ENCODE peak calls at places on chromosomes 6 and 20, in ten cellular contexts. P is MM.1S, V is psoas muscle, T is lung, A is A549, O is esophagus squamous epithelium, N is A673, W is cardiac fibroblast, M is AG04449, I is NB4. Z is an unnamed sample.

GRCh38 chr6:76465410-76465809 is 392.9 kb upstream of the IMPG1 start:
- DNase-seq in M (no peak), N (no peak), T (no peak), I (no peak), P (no peak), V (no peak), O (no peak), W (no peak), A (no peak), Z (no peak)

GRCh38 chr20:23889775-23890187 is 10.2 kb upstream of the CST5 start:
- DNase-seq in P (peak), N (peak), W (peak), I (peak), M (no peak), T (peak), A (peak), O (no peak), V (peak), Z (no peak)

GRCh38 chr20:63441777-63442493 is 30.5 kb downstream of the KCNQ2 start:
- DNase-seq in P (no peak), O (no peak), T (no peak), I (peak), A (peak), V (peak), W (peak), M (no peak), N (peak), Z (no peak)

GRCh38 chr6:33846226-33846625 is 42.4 kb upstream of the MLN start:
- DNase-seq in A (no peak), T (no peak), P (no peak), N (peak), W (no peak), V (no peak), O (no peak), M (no peak), I (no peak), Z (no peak)

GRCh38 chr6:118588626-118589025 is 40.5 kb downstream of the PLN start:
- DNase-seq in A (no peak), O (no peak), V (no peak), W (no peak), P (no peak), M (no peak), T (no peak), I (no peak), N (no peak), Z (no peak)

GRCh38 chr20:4117341-4117740 is 102.0 kb upstream of the RNF24 start:
- DNase-seq in A (no peak), M (no peak), N (no peak), I (no peak), T (no peak), P (no peak), O (no peak), W (no peak), V (no peak), Z (no peak)

GRCh38 chr6:111888928-111889696 is 15.9 kb upstream of the FYN start:
- DNase-seq in I (no peak), W (peak), T (no peak), A (no peak), N (peak), M (no peak), O (no peak), V (no peak), P (no peak), Z (no peak)

GRCh38 chr6:2665169-2666070 is 85.3 kb downstream of the MYLK4 start:
- DNase-seq in A (no peak), O (no peak), P (no peak), T (no peak), V (no peak), W (peak), M (no peak), N (peak), I (no peak), Z (no peak)

GRCh38 chr20:36384022-36384619 is 78.0 kb downstream of the DLGAP4 start:
- DNase-seq in M (no peak), I (peak), T (no peak), A (peak), O (no peak), N (peak), W (peak), P (peak), V (no peak), Z (no peak)

GRCh38 chr6:158769228-158769627 is 49.9 kb downstream of the EZR start:
- DNase-seq in V (no peak), W (no peak), A (no peak), T (no peak), M (no peak), O (no peak), N (no peak), P (no peak), I (no peak), Z (no peak)

GRCh38 chr6:86535141-86535540 is 402.2 kb upstream of the HTR1E start:
- DNase-seq in W (no peak), V (no peak), A (no peak), T (no peak), N (no peak), O (no peak), P (no peak), M (no peak), I (peak), Z (no peak)

GRCh38 chr20:59014680-59015389 is 4.4 kb upstream of the TUBB1 start:
- DNase-seq in O (no peak), N (no peak), M (no peak), P (no peak), V (no peak), W (no peak), I (no peak), A (no peak), T (peak), Z (no peak)

GRCh38 chr6:138001750-138002349 is 105.4 kb downstream of the PERP start:
- DNase-seq in O (no peak), N (peak), W (peak), P (peak), T (peak), I (peak), A (peak), V (peak), M (no peak), Z (no peak)

GRCh38 chr6:43043310-43043709 is 10.3 kb downstream of the CUL7 start:
- DNase-seq in A (no peak), M (no peak), T (no peak), O (no peak), V (no peak), W (no peak), N (no peak), P (no peak), I (no peak), Z (no peak)

GRCh38 chr6:43037197-43037596 is 15.8 kb downstream of the RRP36 start:
- DNase-seq in V (no peak), A (no peak), T (no peak), O (no peak), W (no peak), N (no peak), M (no peak), P (no peak), I (no peak), Z (no peak)

GRCh38 chr6:43038727-43039126 is 14.9 kb downstream of the CUL7 start:
- DNase-seq in P (no peak), T (no peak), M (no peak), O (no peak), V (no peak), I (no peak), N (no peak), W (no peak), A (no peak), Z (no peak)

GRCh38 chr6:43037706-43038105 is 15.9 kb downstream of the CUL7 start:
- DNase-seq in W (no peak), N (no peak), T (no peak), I (no peak), P (no peak), V (no peak), M (no peak), A (no peak), O (no peak), Z (no peak)

DNA sequence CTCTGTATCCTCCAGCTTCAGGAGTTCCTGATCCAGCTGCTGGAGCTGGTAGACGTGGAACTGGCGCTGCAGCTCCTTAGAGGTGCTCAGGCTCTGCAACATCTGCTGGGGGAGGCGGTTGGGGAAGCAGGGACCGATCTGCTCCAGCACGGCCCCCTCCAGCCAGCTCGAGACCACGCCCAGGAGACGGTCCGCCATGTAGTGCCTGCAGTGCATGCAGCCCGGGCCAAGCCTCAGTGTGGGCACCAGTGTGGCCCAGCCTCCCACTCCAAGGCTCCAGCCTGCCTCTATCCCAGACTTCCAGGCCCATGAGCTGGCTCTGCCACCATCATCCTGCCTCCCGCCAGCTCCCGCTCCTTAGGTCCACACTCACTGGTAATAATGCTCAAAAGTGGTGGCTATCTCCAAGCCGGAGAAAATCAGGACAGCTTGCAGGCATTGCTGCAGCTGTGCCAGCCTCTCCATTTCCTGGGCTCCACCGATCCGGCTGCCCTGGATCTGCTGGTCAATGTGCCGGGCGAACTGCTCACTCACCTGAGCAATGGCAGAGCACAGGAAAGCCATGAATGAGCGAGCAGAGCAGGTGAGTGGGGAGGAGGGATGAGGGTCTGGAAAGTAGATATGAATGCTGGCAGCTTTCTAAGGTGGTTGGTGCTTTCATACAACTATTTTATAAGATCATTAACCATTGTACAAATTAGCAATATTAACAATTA is 13.0 kb downstream of the CUL7 start:
- DNase-seq in M (no peak), O (no peak), A (no peak), N (no peak), V (no peak), I (no peak), T (no peak), P (no peak), W (no peak), Z (no peak)
- TF ChIP-seq CTCF in M (no peak), O (no peak), A (no peak), N (no peak), V (no peak), I (no peak), T (no peak), P (no peak), W (no peak), Z (no peak)

GRCh38 chr6:47306887-47307286 is 2.8 kb downstream of the TNFRSF21 start:
- DNase-seq in I (no peak), A (no peak), W (peak), P (no peak), O (no peak), N (peak), V (no peak), T (no peak), M (no peak), Z (no peak)

GRCh38 chr6:47308674-47309325 is 905 bp downstream of the TNFRSF21 start:
- DNase-seq in A (peak), M (no peak), T (no peak), W (no peak), V (peak), O (no peak), I (no peak), N (peak), P (no peak), Z (no peak)

GRCh38 chr6:47309326-47310130 is at the start of gene TNFRSF21:
- DNase-seq in W (peak), O (peak), A (peak), M (peak), V (peak), N (peak), P (peak), T (peak), I (peak), Z (peak)

GRCh38 chr6:47308223-47308567 is 1.5 kb downstream of the TNFRSF21 start:
- DNase-seq in T (no peak), O (no peak), V (no peak), W (peak), N (no peak), A (no peak), M (no peak), P (no peak), I (no peak), Z (no peak)

GRCh38 chr6:47307362-47308222 is 2.1 kb downstream of the TNFRSF21 start:
- DNase-seq in V (no peak), M (no peak), N (no peak), I (no peak), W (no peak), P (no peak), T (no peak), O (no peak), A (no peak), Z (no peak)
- H3K4me3 ChIP-seq in V (peak), M (peak), N (peak), I (no peak), W (peak), P (no peak), T (peak), O (peak), A (peak), Z (peak)

DNA sequence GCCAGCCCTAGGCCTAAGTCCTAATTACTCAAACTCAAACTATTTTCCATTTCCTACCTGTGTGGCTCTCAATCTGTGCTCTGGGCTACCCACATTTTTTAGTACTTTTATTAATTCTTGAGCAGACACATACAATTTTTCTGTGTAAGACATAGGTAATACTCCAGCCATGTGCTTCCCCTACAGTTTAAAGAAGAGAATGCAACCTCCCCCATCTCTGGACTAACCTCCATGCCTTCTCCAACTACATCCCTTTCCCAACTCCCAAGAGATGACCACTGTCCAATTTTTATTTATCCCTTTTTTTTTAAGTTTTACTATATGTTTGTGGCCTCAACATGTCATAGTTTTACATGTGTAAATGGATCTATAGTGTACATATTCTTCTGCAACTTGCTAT is 5.8 kb downstream of the HMGN4 start:
- DNase-seq in I (peak), N (no peak), V (no peak), W (peak), A (peak), M (no peak), P (no peak), T (no peak), O (no peak), Z (no peak)
- TF ChIP-seq CTCF in I (peak), N (peak), V (peak), W (peak), A (no peak), M (peak), P (peak), T (no peak), O (peak), Z (peak)

GRCh38 chr6:160348209-160348551 is at the start of gene SLC22A3:
- DNase-seq in N (no peak), V (peak), T (no peak), O (no peak), P (no peak), W (no peak), M (no peak), I (no peak), A (peak), Z (no peak)
- H3K4me3 ChIP-seq in N (no peak), V (peak), T (peak), O (peak), P (no peak), W (peak), M (no peak), I (no peak), A (peak), Z (peak)

GRCh38 chr6:815348-815738 is 122.4 kb upstream of the EXOC2 start:
- DNase-seq in M (no peak), O (no peak), T (no peak), I (no peak), V (no peak), A (no peak), N (no peak), W (no peak), P (peak), Z (no peak)
- TF ChIP-seq CTCF in M (no peak), O (no peak), T (no peak), I (no peak), V (peak), A (no peak), N (peak), W (no peak), P (peak), Z (peak)